ENCODE peak calls at places on chromosome 19, in four cellular contexts. One of them, this sample, is unnamed.

GRCh38 chr19:18157465-18158063 is 4.6 kb downstream of the PIK3R2 start:
- DNase-seq in heart left ventricle: no peak
- DNase-seq in fibroblast of mammary gland: no peak
- DNase-seq in stimulated activated CD8-positive, alpha-beta memory T cell treated with anti-CD3 and anti-CD28 coated beads, Interleukin-7, amount 100 ng/mL, for 48 hours: no peak
- DNase-seq in this sample: no peak

GRCh38 chr19:5719274-5719960 is 529 bp downstream of the LONP1 start:
- DNase-seq in stimulated activated CD8-positive, alpha-beta memory T cell treated with anti-CD3 and anti-CD28 coated beads, Interleukin-7, amount 100 ng/mL, for 48 hours: no peak
- DNase-seq in fibroblast of mammary gland: no peak
- DNase-seq in heart left ventricle: no peak
- DNase-seq in this sample: no peak

GRCh38 chr19:16442386-16443276 is 29.1 kb downstream of the EPS15L1 start:
- DNase-seq in heart left ventricle: no peak
- DNase-seq in stimulated activated CD8-positive, alpha-beta memory T cell treated with anti-CD3 and anti-CD28 coated beads, Interleukin-7, amount 100 ng/mL, for 48 hours: no peak
- DNase-seq in fibroblast of mammary gland: no peak
- DNase-seq in this sample: no peak

GRCh38 chr19:44643605-44644390 is at the start of gene PVR:
- DNase-seq in heart left ventricle: peak
- DNase-seq in stimulated activated CD8-positive, alpha-beta memory T cell treated with anti-CD3 and anti-CD28 coated beads, Interleukin-7, amount 100 ng/mL, for 48 hours: peak
- DNase-seq in fibroblast of mammary gland: peak
- DNase-seq in this sample: no peak

GRCh38 chr19:8580710-8581281 is 3.6 kb upstream of the MYO1F start:
- DNase-seq in heart left ventricle: peak
- DNase-seq in stimulated activated CD8-positive, alpha-beta memory T cell treated with anti-CD3 and anti-CD28 coated beads, Interleukin-7, amount 100 ng/mL, for 48 hours: peak
- DNase-seq in fibroblast of mammary gland: peak
- DNase-seq in this sample: no peak

GRCh38 chr19:54133312-54133956 is 4.1 kb upstream of the CNOT3 start:
- DNase-seq in heart left ventricle: no peak
- DNase-seq in stimulated activated CD8-positive, alpha-beta memory T cell treated with anti-CD3 and anti-CD28 coated beads, Interleukin-7, amount 100 ng/mL, for 48 hours: no peak
- DNase-seq in fibroblast of mammary gland: peak
- DNase-seq in this sample: peak

GRCh38 chr19:18397242-18398202 is at the start of gene LRRC25:
- DNase-seq in stimulated activated CD8-positive, alpha-beta memory T cell treated with anti-CD3 and anti-CD28 coated beads, Interleukin-7, amount 100 ng/mL, for 48 hours: no peak
- DNase-seq in fibroblast of mammary gland: no peak
- DNase-seq in heart left ventricle: no peak
- DNase-seq in this sample: no peak

GRCh38 chr19:14413765-14414171 is 5.4 kb downstream of the DDX39A start:
- DNase-seq in stimulated activated CD8-positive, alpha-beta memory T cell treated with anti-CD3 and anti-CD28 coated beads, Interleukin-7, amount 100 ng/mL, for 48 hours: no peak
- DNase-seq in heart left ventricle: no peak
- DNase-seq in fibroblast of mammary gland: peak
- DNase-seq in this sample: no peak

GRCh38 chr19:1259206-1259872 is 9.8 kb upstream of the CIRBP start:
- DNase-seq in fibroblast of mammary gland: peak
- DNase-seq in heart left ventricle: peak
- DNase-seq in stimulated activated CD8-positive, alpha-beta memory T cell treated with anti-CD3 and anti-CD28 coated beads, Interleukin-7, amount 100 ng/mL, for 48 hours: peak
- DNase-seq in this sample: no peak

GRCh38 chr19:44530777-44531176 is 1.3 kb upstream of the CEACAM20 start:
- DNase-seq in fibroblast of mammary gland: peak
- DNase-seq in stimulated activated CD8-positive, alpha-beta memory T cell treated with anti-CD3 and anti-CD28 coated beads, Interleukin-7, amount 100 ng/mL, for 48 hours: no peak
- DNase-seq in heart left ventricle: no peak
- DNase-seq in this sample: no peak

GRCh38 chr19:46784262-46785053 is 3.9 kb downstream of the SLC1A5 start:
- DNase-seq in stimulated activated CD8-positive, alpha-beta memory T cell treated with anti-CD3 and anti-CD28 coated beads, Interleukin-7, amount 100 ng/mL, for 48 hours: no peak
- DNase-seq in fibroblast of mammary gland: peak
- DNase-seq in heart left ventricle: peak
- DNase-seq in this sample: peak

GRCh38 chr19:7677664-7678311 is 898 bp downstream of the MCEMP1 start:
- DNase-seq in heart left ventricle: no peak
- DNase-seq in stimulated activated CD8-positive, alpha-beta memory T cell treated with anti-CD3 and anti-CD28 coated beads, Interleukin-7, amount 100 ng/mL, for 48 hours: no peak
- DNase-seq in fibroblast of mammary gland: no peak
- DNase-seq in this sample: no peak

GRCh38 chr19:13154911-13155471 is 4.8 kb downstream of the IER2 start:
- DNase-seq in heart left ventricle: no peak
- DNase-seq in fibroblast of mammary gland: peak
- DNase-seq in stimulated activated CD8-positive, alpha-beta memory T cell treated with anti-CD3 and anti-CD28 coated beads, Interleukin-7, amount 100 ng/mL, for 48 hours: no peak
- DNase-seq in this sample: no peak

GRCh38 chr19:406121-406711 is 2.7 kb downstream of the C2CD4C start:
- DNase-seq in stimulated activated CD8-positive, alpha-beta memory T cell treated with anti-CD3 and anti-CD28 coated beads, Interleukin-7, amount 100 ng/mL, for 48 hours: no peak
- DNase-seq in fibroblast of mammary gland: no peak
- DNase-seq in heart left ventricle: no peak
- DNase-seq in this sample: no peak

GRCh38 chr19:58374200-58374599 is 6.6 kb downstream of the ZNF837 start:
- DNase-seq in stimulated activated CD8-positive, alpha-beta memory T cell treated with anti-CD3 and anti-CD28 coated beads, Interleukin-7, amount 100 ng/mL, for 48 hours: no peak
- DNase-seq in heart left ventricle: no peak
- DNase-seq in fibroblast of mammary gland: peak
- DNase-seq in this sample: no peak

GRCh38 chr19:3818479-3818878 is 32.3 kb upstream of the MATK start:
- DNase-seq in stimulated activated CD8-positive, alpha-beta memory T cell treated with anti-CD3 and anti-CD28 coated beads, Interleukin-7, amount 100 ng/mL, for 48 hours: no peak
- DNase-seq in heart left ventricle: no peak
- DNase-seq in fibroblast of mammary gland: peak
- DNase-seq in this sample: no peak

GRCh38 chr19:3708207-3708931 is at the start of gene TJP3:
- DNase-seq in heart left ventricle: no peak
- DNase-seq in fibroblast of mammary gland: no peak
- DNase-seq in stimulated activated CD8-positive, alpha-beta memory T cell treated with anti-CD3 and anti-CD28 coated beads, Interleukin-7, amount 100 ng/mL, for 48 hours: no peak
- DNase-seq in this sample: no peak

GRCh38 chr19:18648971-18649310 is 12.1 kb downstream of the KLHL26 start:
- DNase-seq in stimulated activated CD8-positive, alpha-beta memory T cell treated with anti-CD3 and anti-CD28 coated beads, Interleukin-7, amount 100 ng/mL, for 48 hours: no peak
- DNase-seq in heart left ventricle: no peak
- DNase-seq in fibroblast of mammary gland: no peak
- DNase-seq in this sample: no peak

GRCh38 chr19:19053508-19054314 is 10.1 kb upstream of the SLC25A42 start:
- DNase-seq in fibroblast of mammary gland: peak
- DNase-seq in heart left ventricle: peak
- DNase-seq in stimulated activated CD8-positive, alpha-beta memory T cell treated with anti-CD3 and anti-CD28 coated beads, Interleukin-7, amount 100 ng/mL, for 48 hours: no peak
- DNase-seq in this sample: no peak

GRCh38 chr19:15466851-15467733 is 2.7 kb upstream of the RASAL3 start:
- DNase-seq in fibroblast of mammary gland: peak
- DNase-seq in stimulated activated CD8-positive, alpha-beta memory T cell treated with anti-CD3 and anti-CD28 coated beads, Interleukin-7, amount 100 ng/mL, for 48 hours: no peak
- DNase-seq in heart left ventricle: no peak
- DNase-seq in this sample: peak

GRCh38 chr19:40542197-40542859 is 34.3 kb upstream of the SHKBP1 start:
- DNase-seq in heart left ventricle: peak
- DNase-seq in stimulated activated CD8-positive, alpha-beta memory T cell treated with anti-CD3 and anti-CD28 coated beads, Interleukin-7, amount 100 ng/mL, for 48 hours: no peak
- DNase-seq in fibroblast of mammary gland: peak
- DNase-seq in this sample: no peak

GRCh38 chr19:2040647-2041435 is 10.2 kb downstream of the MKNK2 start:
- DNase-seq in fibroblast of mammary gland: no peak
- DNase-seq in heart left ventricle: no peak
- DNase-seq in stimulated activated CD8-positive, alpha-beta memory T cell treated with anti-CD3 and anti-CD28 coated beads, Interleukin-7, amount 100 ng/mL, for 48 hours: no peak
- DNase-seq in this sample: no peak

GRCh38 chr19:18156841-18157464 is 4.0 kb downstream of the PIK3R2 start:
- DNase-seq in heart left ventricle: peak
- DNase-seq in fibroblast of mammary gland: peak
- DNase-seq in stimulated activated CD8-positive, alpha-beta memory T cell treated with anti-CD3 and anti-CD28 coated beads, Interleukin-7, amount 100 ng/mL, for 48 hours: no peak
- DNase-seq in this sample: no peak

GRCh38 chr19:29804493-29804892 is 7.3 kb upstream of the CCNE1 start:
- DNase-seq in heart left ventricle: no peak
- DNase-seq in stimulated activated CD8-positive, alpha-beta memory T cell treated with anti-CD3 and anti-CD28 coated beads, Interleukin-7, amount 100 ng/mL, for 48 hours: no peak
- DNase-seq in fibroblast of mammary gland: no peak
- DNase-seq in this sample: no peak

GRCh38 chr19:35851213-35852028 is 883 bp downstream of the NPHS1 start:
- DNase-seq in stimulated activated CD8-positive, alpha-beta memory T cell treated with anti-CD3 and anti-CD28 coated beads, Interleukin-7, amount 100 ng/mL, for 48 hours: no peak
- DNase-seq in fibroblast of mammary gland: no peak
- DNase-seq in heart left ventricle: no peak
- DNase-seq in this sample: no peak

GRCh38 chr19:17948967-17949930 is 16.4 kb downstream of the CCDC124 start:
- DNase-seq in fibroblast of mammary gland: no peak
- DNase-seq in stimulated activated CD8-positive, alpha-beta memory T cell treated with anti-CD3 and anti-CD28 coated beads, Interleukin-7, amount 100 ng/mL, for 48 hours: no peak
- DNase-seq in heart left ventricle: no peak
- DNase-seq in this sample: no peak

GRCh38 chr19:45470147-45471081 is 2.6 kb downstream of the FOSB start:
- DNase-seq in fibroblast of mammary gland: peak
- DNase-seq in stimulated activated CD8-positive, alpha-beta memory T cell treated with anti-CD3 and anti-CD28 coated beads, Interleukin-7, amount 100 ng/mL, for 48 hours: no peak
- DNase-seq in heart left ventricle: no peak
- DNase-seq in this sample: no peak

GRCh38 chr19:36819130-36819630 is 19.0 kb downstream of the ZNF790 start:
- DNase-seq in heart left ventricle: no peak
- DNase-seq in stimulated activated CD8-positive, alpha-beta memory T cell treated with anti-CD3 and anti-CD28 coated beads, Interleukin-7, amount 100 ng/mL, for 48 hours: no peak
- DNase-seq in fibroblast of mammary gland: peak
- DNase-seq in this sample: no peak

GRCh38 chr19:16369664-16370576 is 45.3 kb downstream of the KLF2 start:
- DNase-seq in stimulated activated CD8-positive, alpha-beta memory T cell treated with anti-CD3 and anti-CD28 coated beads, Interleukin-7, amount 100 ng/mL, for 48 hours: no peak
- DNase-seq in heart left ventricle: peak
- DNase-seq in fibroblast of mammary gland: no peak
- DNase-seq in this sample: no peak

GRCh38 chr19:56310462-56310861 is 4.2 kb downstream of the ZSCAN5A start:
- DNase-seq in heart left ventricle: no peak
- DNase-seq in fibroblast of mammary gland: no peak
- DNase-seq in stimulated activated CD8-positive, alpha-beta memory T cell treated with anti-CD3 and anti-CD28 coated beads, Interleukin-7, amount 100 ng/mL, for 48 hours: no peak
- DNase-seq in this sample: no peak

GRCh38 chr19:29287061-29287460 is 74.1 kb upstream of the UQCRFS1 start:
- DNase-seq in heart left ventricle: no peak
- DNase-seq in stimulated activated CD8-positive, alpha-beta memory T cell treated with anti-CD3 and anti-CD28 coated beads, Interleukin-7, amount 100 ng/mL, for 48 hours: no peak
- DNase-seq in fibroblast of mammary gland: no peak
- DNase-seq in this sample: no peak

GRCh38 chr19:4425531-4425930 is 23.1 kb downstream of the CHAF1A start:
- DNase-seq in heart left ventricle: no peak
- DNase-seq in stimulated activated CD8-positive, alpha-beta memory T cell treated with anti-CD3 and anti-CD28 coated beads, Interleukin-7, amount 100 ng/mL, for 48 hours: no peak
- DNase-seq in fibroblast of mammary gland: peak
- DNase-seq in this sample: peak

GRCh38 chr19:55132453-55133129 is 15.2 kb upstream of the PPP1R12C start:
- DNase-seq in fibroblast of mammary gland: no peak
- DNase-seq in heart left ventricle: no peak
- DNase-seq in stimulated activated CD8-positive, alpha-beta memory T cell treated with anti-CD3 and anti-CD28 coated beads, Interleukin-7, amount 100 ng/mL, for 48 hours: no peak
- DNase-seq in this sample: no peak

GRCh38 chr19:47069795-47070194 is 21.4 kb upstream of the TMEM160 start:
- DNase-seq in fibroblast of mammary gland: no peak
- DNase-seq in heart left ventricle: peak
- DNase-seq in stimulated activated CD8-positive, alpha-beta memory T cell treated with anti-CD3 and anti-CD28 coated beads, Interleukin-7, amount 100 ng/mL, for 48 hours: no peak
- DNase-seq in this sample: no peak

GRCh38 chr19:38793186-38793585 is 4.2 kb downstream of the LGALS7B start:
- DNase-seq in fibroblast of mammary gland: peak
- DNase-seq in heart left ventricle: no peak
- DNase-seq in stimulated activated CD8-positive, alpha-beta memory T cell treated with anti-CD3 and anti-CD28 coated beads, Interleukin-7, amount 100 ng/mL, for 48 hours: no peak
- DNase-seq in this sample: peak

GRCh38 chr19:30426864-30427263 is 54.7 kb downstream of the ZNF536 start:
- DNase-seq in stimulated activated CD8-positive, alpha-beta memory T cell treated with anti-CD3 and anti-CD28 coated beads, Interleukin-7, amount 100 ng/mL, for 48 hours: no peak
- DNase-seq in heart left ventricle: no peak
- DNase-seq in fibroblast of mammary gland: no peak
- DNase-seq in this sample: no peak

This sample was measured in HS-5.